ENCODE peak calls at places on chromosomes 13 and 19, in four cellular contexts. V is neural progenitor cell, H is SK-N-SH, Q is H9. E is an unnamed sample.

GRCh38 chr13:46229251-46229650 is 17.5 kb downstream of the LRRC63 start:
- DNase-seq in V (no peak), H (no peak), Q (no peak), E (no peak)

GRCh38 chr13:51998723-51999471 is 12.4 kb downstream of the ATP7B start:
- DNase-seq in V (no peak), H (no peak), Q (no peak), E (no peak)

GRCh38 chr13:72986197-72986596 is 72.6 kb upstream of the KLF5 start:
- DNase-seq in V (no peak), H (no peak), Q (no peak), E (no peak)

GRCh38 chr19:12792853-12793289 is 1.6 kb downstream of the JUNB start:
- DNase-seq in V (no peak), H (no peak), Q (no peak), E (no peak)

GRCh38 chr19:11699931-11700794 is 38.6 kb downstream of the ZNF823 start:
- DNase-seq in V (peak; percentile 37), H (peak; percentile 59), Q (no peak), E (peak; percentile 44)

GRCh38 chr13:113078895-113079720 is 26.5 kb upstream of the F7 start:
- DNase-seq in V (no peak), H (no peak), Q (no peak), E (no peak)

GRCh38 chr13:28022848-28023518 is 34.5 kb upstream of the URAD start:
- DNase-seq in V (peak; percentile 26), H (no peak), Q (peak; percentile 39), E (no peak)

GRCh38 chr19:18205180-18205915 is 1.5 kb upstream of the RAB3A start:
- DNase-seq in V (peak; percentile 77), H (peak; percentile 77), Q (peak; percentile 58), E (peak; percentile 80)

GRCh38 chr19:19404879-19405860 is at the start of gene GATAD2A:
- DNase-seq in V (peak; percentile 96), H (peak; percentile 98), Q (peak; percentile 84), E (peak; percentile 92)

GRCh38 chr19:19402656-19403372 is 2.7 kb upstream of the GATAD2A start:
- DNase-seq in V (no peak), H (no peak), Q (no peak), E (no peak)

GRCh38 chr19:19403373-19403901 is 2.0 kb upstream of the GATAD2A start:
- DNase-seq in V (no peak), H (no peak), Q (no peak), E (no peak)

DNA sequence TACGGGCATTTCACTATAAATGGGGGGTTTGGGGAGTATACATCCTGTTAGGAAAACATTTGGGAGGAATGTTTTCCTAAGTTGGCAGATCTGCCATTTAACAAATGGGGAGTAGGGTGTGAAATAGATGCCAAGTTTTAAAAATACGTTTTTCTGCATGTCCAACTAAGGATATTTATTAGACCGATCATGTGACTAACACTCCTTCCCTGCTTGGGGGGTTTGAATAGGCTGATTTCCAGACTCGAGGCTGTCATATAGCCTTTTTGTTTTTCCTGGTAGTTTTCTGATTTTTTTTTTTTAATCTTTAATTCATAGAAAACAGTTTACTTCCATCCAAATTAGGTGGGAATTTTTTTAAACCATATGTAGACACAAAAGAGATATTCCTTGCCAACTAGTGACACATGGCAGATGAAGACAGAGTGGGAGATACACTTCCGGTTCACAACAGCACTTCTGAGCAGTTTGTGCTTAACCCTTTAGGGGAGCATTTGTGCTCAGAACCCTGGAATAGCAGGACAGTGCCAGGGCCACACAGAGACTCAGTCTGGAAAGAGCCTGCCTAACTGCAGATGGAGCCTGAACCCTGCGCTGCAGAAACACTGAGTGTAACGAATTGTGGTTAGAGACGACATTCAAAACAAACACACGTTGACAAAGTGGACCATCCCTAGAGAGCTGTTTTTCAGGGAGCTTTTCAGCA is 5.6 kb upstream of the GATAD2A start:
- DNase-seq in V (no peak), H (peak; percentile 46), Q (no peak), E (no peak)
- H3K4me2 ChIP-seq in V (no peak overlapping the region), H (peak overlapping the region; percentile 18), Q (no peak overlapping the region), E (no peak overlapping the region)

GRCh38 chr13:34037636-34038325 is 219.8 kb downstream of the RFC3 start:
- DNase-seq in V (peak; percentile 32), H (no peak), Q (no peak), E (no peak)

GRCh38 chr13:34035676-34036325 is 217.9 kb downstream of the RFC3 start:
- DNase-seq in V (no peak), H (no peak), Q (no peak), E (no peak)

GRCh38 chr13:34040863-34041262 is 222.9 kb downstream of the RFC3 start:
- DNase-seq in V (no peak), H (no peak), Q (no peak), E (no peak)

GRCh38 chr13:34039678-34040077 is 221.7 kb downstream of the RFC3 start:
- DNase-seq in V (no peak), H (no peak), Q (no peak), E (no peak)

GRCh38 chr13:34038326-34039068 is 220.5 kb downstream of the RFC3 start:
- DNase-seq in V (no peak), H (no peak), Q (no peak), E (peak; percentile 60)
- H2AFZ ChIP-seq in V (no peak overlapping the region), H (no peak overlapping the region), Q (no peak overlapping the region), E (no peak overlapping the region)

GRCh38 chr13:75689686-75690085 is 53.6 kb downstream of the LMO7 start:
- DNase-seq in V (no peak), H (no peak), Q (no peak), E (no peak)

GRCh38 chr13:75687145-75687763 is 51.1 kb downstream of the LMO7 start:
- DNase-seq in V (peak; percentile 28), H (peak; percentile 10), Q (no peak), E (peak; percentile 22)

GRCh38 chr13:75691183-75691582 is 55.1 kb downstream of the LMO7 start:
- DNase-seq in V (no peak), H (no peak), Q (no peak), E (no peak)

GRCh38 chr13:75679459-75679858 is 43.3 kb downstream of the LMO7 start:
- DNase-seq in V (no peak), H (no peak), Q (no peak), E (no peak)

GRCh38 chr13:75685239-75685697 is 49.1 kb downstream of the LMO7 start:
- DNase-seq in V (peak; percentile 49), H (no peak), Q (peak; percentile 52), E (no peak)
- H3K4me2 ChIP-seq in V (no peak overlapping the region), H (peak overlapping the region; percentile 7), Q (no peak overlapping the region), E (no peak overlapping the region)

GRCh38 chr13:111893071-111893606 is 173.8 kb upstream of the SOX1 start:
- DNase-seq in V (peak; percentile 93), H (no peak), Q (peak; percentile 82), E (no peak)
- H2AFZ ChIP-seq in V (peak overlapping the region; percentile 85), H (no peak overlapping the region), Q (no peak overlapping the region), E (no peak overlapping the region)

DNA sequence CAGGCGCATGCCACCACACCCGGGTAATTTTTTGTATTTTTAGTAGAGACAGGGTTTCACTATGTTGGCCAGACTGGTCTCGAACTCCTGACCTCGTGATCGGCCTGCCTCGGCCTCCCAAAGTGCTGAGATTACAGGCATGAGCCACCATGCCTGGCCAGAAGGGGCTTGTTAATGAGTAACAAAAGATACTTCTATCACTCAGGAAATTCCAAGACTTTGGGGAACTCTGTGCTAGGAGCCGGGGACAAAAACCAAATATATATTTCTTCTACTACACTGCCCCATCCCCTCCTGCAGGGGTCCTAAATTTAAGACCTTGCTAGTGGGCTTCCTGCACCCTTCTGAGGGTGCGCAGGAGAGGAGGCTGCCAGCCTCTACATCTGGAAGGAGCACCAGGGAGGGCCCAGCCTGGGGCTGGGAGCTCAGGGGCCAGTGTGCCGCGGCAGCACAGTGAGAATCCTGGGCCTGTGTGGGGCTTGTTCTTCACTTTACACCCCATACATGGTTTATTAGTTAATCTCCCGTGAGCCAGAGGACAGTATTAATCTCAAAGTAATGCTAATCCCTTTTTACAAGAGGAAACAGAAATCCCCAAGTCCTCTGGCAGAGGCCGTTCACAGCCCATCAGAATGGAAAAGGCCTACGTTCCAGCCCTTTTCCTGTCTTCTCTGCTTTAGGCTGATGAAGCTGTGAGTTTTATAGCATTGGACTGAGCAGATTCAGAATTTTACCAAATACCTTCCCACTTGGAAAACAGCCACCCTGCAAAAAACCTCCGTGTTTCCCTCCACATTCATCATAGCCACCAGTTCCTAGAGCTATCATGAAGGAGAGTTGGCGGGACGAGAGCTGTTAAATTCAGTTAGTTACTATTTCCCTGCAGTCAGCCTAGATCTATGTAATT is 44.4 kb upstream of the NPAS1 start:
- DNase-seq in V (peak; percentile 42), H (no peak), Q (no peak), E (no peak)
- H3K4me2 ChIP-seq in V (peak overlapping the region; percentile 32), H (peak overlapping the region; percentile 69), Q (no peak overlapping the region), E (no peak overlapping the region)

DNA sequence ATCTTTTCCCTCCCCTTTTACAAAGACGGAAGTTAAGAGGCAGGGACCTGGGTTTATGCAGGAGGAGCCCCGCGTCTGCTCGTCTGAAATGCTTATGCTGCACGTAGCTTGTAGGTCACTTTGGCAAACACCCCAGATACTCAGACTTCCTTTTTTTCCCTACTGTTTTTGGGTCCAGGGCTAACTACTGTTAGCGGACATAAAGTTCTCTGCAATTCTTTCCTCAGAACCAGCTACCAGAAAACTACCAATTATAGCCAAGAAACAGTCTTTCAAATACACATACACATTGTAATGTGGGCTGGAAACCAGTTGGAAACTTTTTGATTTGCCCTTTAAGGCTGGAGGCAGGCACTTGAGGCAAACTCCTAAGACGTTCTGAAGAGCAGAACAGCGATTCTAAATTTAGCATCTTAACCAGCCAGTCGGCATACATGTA is 50.7 kb downstream of the EFNB2 start:
- DNase-seq in V (no peak), H (no peak), Q (no peak), E (no peak)
- H2AFZ ChIP-seq in V (no peak overlapping the region), H (no peak overlapping the region), Q (no peak overlapping the region), E (no peak overlapping the region)

E was measured in MM.1S.